ENCODE peak calls at places on chromosomes 4 and X, in nine cellular contexts. One of them, this sample, is unnamed.
A peak's percentile ranks its signal among the peaks of the same experiment; 100 is the strongest.

GRCh38 chr4:119518230-119518892 is 110.2 kb downstream of the PDE5A start:
- DNase-seq in NCI-H1436: no peak
- DNase-seq in cardiac fibroblast: no peak
- DNase-seq in mesenteric fat pad: no peak
- DNase-seq in foreskin fibroblast: no peak
- DNase-seq in fibroblast of the conjunctiva: no peak
- DNase-seq in NCI-H1092 treated with DMSO at 0.1 percent for 48 hours: no peak
- DNase-seq in T-helper 1 cell: no peak
- DNase-seq in NCI-H1105: no peak
- DNase-seq in this sample: no peak

GRCh38 chr4:15702941-15703403 is at the start of gene BST1:
- DNase-seq in NCI-H1092 treated with DMSO at 0.1 percent for 48 hours: peak; percentile 15
- DNase-seq in NCI-H1105: no peak
- DNase-seq in NCI-H1436: no peak
- DNase-seq in foreskin fibroblast: peak; percentile 45
- DNase-seq in T-helper 1 cell: peak; percentile 26
- DNase-seq in cardiac fibroblast: peak; percentile 63
- DNase-seq in mesenteric fat pad: peak; percentile 94
- DNase-seq in fibroblast of the conjunctiva: no peak
- DNase-seq in this sample: peak; percentile 23

GRCh38 chrX:148043456-148043855 is 62.3 kb downstream of the FMR1NB start:
- DNase-seq in foreskin fibroblast: no peak
- DNase-seq in NCI-H1105: no peak
- DNase-seq in T-helper 1 cell: no peak
- DNase-seq in fibroblast of the conjunctiva: no peak
- DNase-seq in NCI-H1092 treated with DMSO at 0.1 percent for 48 hours: no peak
- DNase-seq in cardiac fibroblast: peak; percentile 50
- DNase-seq in NCI-H1436: no peak
- DNase-seq in mesenteric fat pad: no peak
- DNase-seq in this sample: peak; percentile 60

GRCh38 chrX:150486011-150486410 is 82.4 kb upstream of the MTM1 start:
- DNase-seq in fibroblast of the conjunctiva: peak; percentile 43
- DNase-seq in NCI-H1092 treated with DMSO at 0.1 percent for 48 hours: peak; percentile 27
- DNase-seq in foreskin fibroblast: peak; percentile 41
- DNase-seq in NCI-H1436: peak; percentile 3
- DNase-seq in T-helper 1 cell: peak; percentile 38
- DNase-seq in cardiac fibroblast: peak; percentile 69
- DNase-seq in mesenteric fat pad: no peak
- DNase-seq in NCI-H1105: peak; percentile 48
- DNase-seq in this sample: peak; percentile 30

GRCh38 chr4:80058740-80059139 is 14.3 kb downstream of the ANTXR2 start:
- DNase-seq in foreskin fibroblast: no peak
- DNase-seq in NCI-H1436: no peak
- DNase-seq in T-helper 1 cell: peak; percentile 45
- DNase-seq in NCI-H1105: no peak
- DNase-seq in cardiac fibroblast: no peak
- DNase-seq in NCI-H1092 treated with DMSO at 0.1 percent for 48 hours: no peak
- DNase-seq in mesenteric fat pad: no peak
- DNase-seq in fibroblast of the conjunctiva: no peak
- DNase-seq in this sample: no peak

GRCh38 chr4:167150587-167150986 is 83.7 kb downstream of the SPOCK3 start:
- DNase-seq in NCI-H1092 treated with DMSO at 0.1 percent for 48 hours: no peak
- DNase-seq in cardiac fibroblast: no peak
- DNase-seq in foreskin fibroblast: no peak
- DNase-seq in NCI-H1105: no peak
- DNase-seq in T-helper 1 cell: no peak
- DNase-seq in NCI-H1436: no peak
- DNase-seq in fibroblast of the conjunctiva: no peak
- DNase-seq in mesenteric fat pad: no peak
- DNase-seq in this sample: no peak

GRCh38 chr4:185965456-185966384 is 103.2 kb upstream of the TLR3 start:
- DNase-seq in mesenteric fat pad: no peak
- DNase-seq in NCI-H1105: no peak
- DNase-seq in T-helper 1 cell: no peak
- DNase-seq in cardiac fibroblast: no peak
- DNase-seq in NCI-H1436: no peak
- DNase-seq in fibroblast of the conjunctiva: no peak
- DNase-seq in foreskin fibroblast: no peak
- DNase-seq in NCI-H1092 treated with DMSO at 0.1 percent for 48 hours: no peak
- DNase-seq in this sample: no peak

GRCh38 chrX:154727418-154728323 is 23.2 kb downstream of the GAB3 start:
- DNase-seq in cardiac fibroblast: peak; percentile 83
- DNase-seq in NCI-H1436: no peak
- DNase-seq in NCI-H1105: no peak
- DNase-seq in NCI-H1092 treated with DMSO at 0.1 percent for 48 hours: no peak
- DNase-seq in T-helper 1 cell: no peak
- DNase-seq in fibroblast of the conjunctiva: no peak
- DNase-seq in mesenteric fat pad: no peak
- DNase-seq in foreskin fibroblast: no peak
- DNase-seq in this sample: peak; percentile 64

GRCh38 chr4:186881521-186882220 is 158.0 kb upstream of the FAT1 start:
- DNase-seq in NCI-H1436: no peak
- DNase-seq in mesenteric fat pad: no peak
- DNase-seq in foreskin fibroblast: peak; percentile 41
- DNase-seq in NCI-H1092 treated with DMSO at 0.1 percent for 48 hours: no peak
- DNase-seq in fibroblast of the conjunctiva: no peak
- DNase-seq in T-helper 1 cell: no peak
- DNase-seq in cardiac fibroblast: peak; percentile 30
- DNase-seq in NCI-H1105: no peak
- DNase-seq in this sample: peak; percentile 70

GRCh38 chr4:176350671-176351070 is 30.9 kb downstream of the SPCS3 start:
- DNase-seq in NCI-H1092 treated with DMSO at 0.1 percent for 48 hours: no peak
- DNase-seq in mesenteric fat pad: no peak
- DNase-seq in fibroblast of the conjunctiva: no peak
- DNase-seq in NCI-H1105: no peak
- DNase-seq in cardiac fibroblast: no peak
- DNase-seq in foreskin fibroblast: no peak
- DNase-seq in T-helper 1 cell: no peak
- DNase-seq in NCI-H1436: no peak
- DNase-seq in this sample: no peak

GRCh38 chr4:26342328-26343040 is 21.7 kb downstream of the RBPJ start:
- DNase-seq in mesenteric fat pad: no peak
- DNase-seq in fibroblast of the conjunctiva: peak; percentile 53
- DNase-seq in NCI-H1105: no peak
- DNase-seq in cardiac fibroblast: peak; percentile 89
- DNase-seq in T-helper 1 cell: no peak
- DNase-seq in foreskin fibroblast: peak; percentile 77
- DNase-seq in NCI-H1092 treated with DMSO at 0.1 percent for 48 hours: no peak
- DNase-seq in NCI-H1436: no peak
- DNase-seq in this sample: peak; percentile 88

GRCh38 chrX:53695901-53696300 is 9.4 kb upstream of the HUWE1 start:
- DNase-seq in NCI-H1092 treated with DMSO at 0.1 percent for 48 hours: peak; percentile 81
- DNase-seq in fibroblast of the conjunctiva: no peak
- DNase-seq in cardiac fibroblast: no peak
- DNase-seq in T-helper 1 cell: no peak
- DNase-seq in NCI-H1105: peak; percentile 67
- DNase-seq in mesenteric fat pad: no peak
- DNase-seq in NCI-H1436: peak; percentile 60
- DNase-seq in foreskin fibroblast: no peak
- DNase-seq in this sample: no peak